ENCODE peak calls at places on chromosomes 2 and 18, in five cellular contexts. U, O, J, P and W are unnamed samples.

GRCh38 chr2:147331790-147332419 is 512.9 kb upstream of the ACVR2A start:
- DNase-seq in J (peak; percentile 79), U (peak; percentile 87), P (peak; percentile 61), O (no peak), W (peak; percentile 90)

GRCh38 chr2:150486539-150487484 is 655 bp downstream of the RND3 start:
- DNase-seq in O (no peak), J (peak; percentile 36), U (peak; percentile 44), P (peak; percentile 69), W (peak; percentile 30)

GRCh38 chr2:109243526-109244425 is 114.8 kb downstream of the SH3RF3 start:
- DNase-seq in P (peak; percentile 34), O (no peak), U (no peak), J (no peak), W (no peak)

GRCh38 chr18:25896956-25897355 is 193.5 kb downstream of the SS18 start:
- DNase-seq in J (no peak), P (no peak), U (no peak), O (no peak), W (no peak)

GRCh38 chr2:147989809-147990403 is 30.6 kb downstream of the ORC4 start:
- DNase-seq in J (peak; percentile 66), P (peak; percentile 78), U (peak; percentile 50), O (no peak), W (peak; percentile 78)

GRCh38 chr2:41966431-41966893 is 81.4 kb upstream of the PKDCC start:
- DNase-seq in U (no peak), J (peak; percentile 96), O (peak; percentile 97), P (peak; percentile 99), W (no peak)

GRCh38 chr2:168632733-168633132 is 169.7 kb upstream of the NOSTRIN start:
- DNase-seq in J (no peak), O (no peak), P (no peak), U (no peak), W (peak; percentile 52)

GRCh38 chr2:30238143-30238800 is 6.9 kb downstream of the LBH start:
- DNase-seq in U (no peak), O (no peak), J (no peak), P (no peak), W (peak; percentile 32)

GRCh38 chr2:138942466-138942865 is 162.3 kb upstream of the NXPH2 start:
- DNase-seq in P (no peak), U (no peak), O (no peak), J (no peak), W (peak; percentile 27)

GRCh38 chr2:7073901-7074300 is 156.7 kb downstream of the RNF144A start:
- DNase-seq in U (no peak), J (no peak), P (no peak), O (no peak), W (no peak)

GRCh38 chr2:55887906-55888625 is 35.5 kb downstream of the EFEMP1 start:
- DNase-seq in O (no peak), P (peak; percentile 90), U (no peak), J (peak; percentile 61), W (no peak)
- H3F3A ChIP-seq in O (peaks cover 3% of the 10 kb centered on the region), P (peaks cover 76% of the 10 kb centered on the region), U (no peaks in the 10 kb centered on the region), J (peaks cover 4% of the 10 kb centered on the region), W (no peaks in the 10 kb centered on the region)

DNA sequence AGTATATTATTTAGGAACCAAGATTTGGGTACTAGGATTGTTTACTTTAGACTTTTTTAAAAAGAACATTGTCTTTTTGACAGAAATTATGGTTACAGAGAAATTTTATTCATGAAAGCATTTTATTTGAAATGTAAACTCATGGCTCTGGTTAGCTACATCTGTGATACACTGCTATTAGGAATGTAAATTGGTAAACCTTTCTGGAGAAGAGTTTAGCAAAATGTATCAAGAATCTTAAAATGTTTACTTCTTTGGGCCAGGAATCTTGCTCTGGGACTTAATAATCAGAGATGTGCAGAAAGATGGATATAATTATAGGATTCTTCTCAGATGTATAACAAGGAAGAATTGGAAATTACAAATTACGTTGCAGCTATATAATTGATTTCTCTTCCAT is 19.7 kb downstream of the MAP3K20 start:
- DNase-seq in J (no peak), U (no peak), O (no peak), P (no peak), W (no peak)
- H3F3A ChIP-seq in J (no peaks in the 10 kb centered on the region), U (no peaks in the 10 kb centered on the region), O (no peaks in the 10 kb centered on the region), P (peaks cover 16% of the 10 kb centered on the region), W (no peaks in the 10 kb centered on the region)

DNA sequence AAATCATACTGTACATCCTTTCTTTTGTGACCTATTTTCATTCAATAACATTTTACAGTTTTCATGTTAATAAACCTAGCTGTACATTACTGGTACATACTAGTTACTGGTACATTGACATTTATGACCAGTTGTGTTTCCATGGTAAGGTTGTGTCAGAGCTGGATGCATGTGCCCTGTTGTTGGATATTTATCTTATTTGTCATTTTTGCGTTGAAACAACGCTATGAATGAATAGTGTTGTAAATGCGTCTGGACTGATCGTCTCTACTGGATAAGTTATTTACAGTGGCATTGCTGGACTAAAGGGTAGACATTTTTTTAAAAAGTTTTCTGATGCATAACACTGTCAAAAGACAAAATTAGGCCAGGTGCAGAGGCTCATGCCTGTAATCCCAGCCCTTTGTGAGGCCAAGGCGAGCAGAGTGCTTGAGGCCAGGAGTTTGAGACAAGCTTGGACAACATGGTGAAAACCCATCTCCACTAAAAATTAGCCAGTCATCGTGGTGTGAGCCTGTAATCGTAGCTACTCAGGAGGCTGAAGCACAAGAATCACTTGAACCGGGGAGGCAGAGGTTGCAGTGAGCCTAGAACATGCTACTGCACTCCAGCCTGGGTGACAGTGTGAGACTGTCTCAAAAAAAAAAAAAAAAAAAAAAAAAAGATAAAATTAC is 40.2 kb downstream of the MCFD2 start:
- DNase-seq in O (no peak), J (no peak), P (no peak), U (no peak), W (no peak)
- H3F3A ChIP-seq in O (peaks cover 26% of the 10 kb centered on the region), J (no peaks in the 10 kb centered on the region), P (peaks cover 56% of the 10 kb centered on the region), U (peaks cover 15% of the 10 kb centered on the region), W (peaks cover 8% of the 10 kb centered on the region)

GRCh38 chr2:10123281-10123680 is 742 bp downstream of the RRM2 start:
- DNase-seq in O (no peak), U (no peak), J (no peak), P (peak; percentile 32), W (no peak)
- H3F3A ChIP-seq in O (peaks cover 73% of the 10 kb centered on the region), U (peaks cover 69% of the 10 kb centered on the region), J (no peaks in the 10 kb centered on the region), P (peaks cover 35% of the 10 kb centered on the region), W (peaks cover 23% of the 10 kb centered on the region)

DNA sequence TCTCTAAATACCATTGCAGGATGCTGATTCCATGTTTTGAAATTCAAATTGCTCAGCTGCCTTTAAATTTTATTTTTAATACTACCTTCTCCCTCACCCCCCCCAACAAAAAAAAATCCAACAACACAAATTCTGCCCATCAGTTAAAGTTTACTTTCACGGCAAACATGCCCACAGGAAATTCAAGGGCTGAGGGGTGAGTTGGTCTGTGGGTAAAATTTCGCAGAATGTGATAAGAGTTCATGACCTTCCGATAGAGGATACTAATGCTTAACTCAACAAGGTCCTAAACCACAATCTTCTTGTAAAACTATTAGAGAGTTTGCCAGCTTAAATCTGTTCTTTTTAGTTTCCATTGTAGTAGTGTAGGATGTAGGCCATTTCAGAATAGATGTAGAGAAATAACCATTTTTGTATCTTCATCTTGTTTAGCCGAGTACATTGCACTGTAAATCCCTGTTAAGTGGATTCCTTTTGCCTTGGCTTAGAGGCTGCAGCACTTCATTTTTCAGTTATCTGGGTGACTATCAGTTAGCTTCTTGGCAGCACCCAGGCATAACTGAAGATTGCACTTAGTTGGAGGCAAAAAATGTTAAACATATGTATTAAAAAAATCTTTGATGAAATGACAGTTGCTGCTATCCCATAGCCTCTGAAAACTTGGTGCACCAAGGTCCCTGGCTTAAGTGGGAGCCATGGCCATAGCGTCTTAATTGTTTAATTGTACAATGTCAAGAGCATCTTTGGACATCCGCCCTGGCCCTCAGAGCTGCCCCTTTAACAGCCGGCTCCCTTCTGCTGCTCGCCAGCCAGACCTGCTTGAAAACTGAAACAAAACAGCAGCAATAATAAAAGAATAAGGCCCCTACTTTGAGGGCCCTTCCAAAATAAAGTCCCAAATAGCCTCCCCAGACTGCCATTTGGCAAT is 232.4 kb downstream of the HAUS1 start:
- DNase-seq in P (no peak), J (no peak), O (no peak), U (no peak), W (no peak)
- H3F3A ChIP-seq in P (no peaks in the 10 kb centered on the region), J (no peaks in the 10 kb centered on the region), O (peaks cover 12% of the 10 kb centered on the region), U (no peaks in the 10 kb centered on the region), W (peaks cover 10% of the 10 kb centered on the region)

GRCh38 chr2:162579986-162580385 is 236.1 kb downstream of the GCA start:
- DNase-seq in U (no peak), J (no peak), O (no peak), P (no peak), W (peak; percentile 9)
- H3F3A ChIP-seq in U (no peaks in the 10 kb centered on the region), J (no peaks in the 10 kb centered on the region), O (no peaks in the 10 kb centered on the region), P (no peaks in the 10 kb centered on the region), W (no peaks in the 10 kb centered on the region)

GRCh38 chr2:75500633-75501032 is 60.1 kb downstream of the EVA1A start:
- DNase-seq in O (no peak), J (peak; percentile 45), U (no peak), P (peak; percentile 60), W (no peak)

GRCh38 chr2:75499534-75499933 is 61.2 kb downstream of the EVA1A start:
- DNase-seq in J (no peak), O (no peak), P (no peak), U (no peak), W (no peak)

GRCh38 chr2:75503048-75503607 is 57.6 kb downstream of the EVA1A start:
- DNase-seq in J (peak; percentile 72), O (peak; percentile 53), P (peak; percentile 85), U (no peak), W (no peak)

GRCh38 chr2:75506131-75506697 is 54.5 kb downstream of the EVA1A start:
- DNase-seq in J (no peak), O (no peak), U (no peak), P (no peak), W (no peak)

GRCh38 chr2:75505012-75505411 is 55.7 kb downstream of the EVA1A start:
- DNase-seq in U (no peak), P (no peak), O (no peak), J (no peak), W (no peak)
- H3F3A ChIP-seq in U (no peaks in the 10 kb centered on the region), P (peaks cover 48% of the 10 kb centered on the region), O (no peaks in the 10 kb centered on the region), J (no peaks in the 10 kb centered on the region), W (no peaks in the 10 kb centered on the region)

GRCh38 chr18:54217624-54218023 is 6.8 kb downstream of the MBD2 start:
- DNase-seq in O (no peak), P (no peak), U (no peak), J (no peak), W (no peak)

GRCh38 chr18:54220406-54220805 is 4.1 kb downstream of the MBD2 start:
- DNase-seq in O (no peak), P (no peak), J (no peak), U (no peak), W (no peak)

GRCh38 chr18:54215069-54215468 is 9.4 kb downstream of the MBD2 start:
- DNase-seq in O (no peak), J (no peak), U (no peak), P (peak; percentile 64), W (no peak)

GRCh38 chr18:54222922-54223567 is 1.4 kb downstream of the MBD2 start:
- DNase-seq in P (no peak), J (no peak), U (peak; percentile 89), O (no peak), W (no peak)

GRCh38 chr18:54218299-54218698 is 6.2 kb downstream of the MBD2 start:
- DNase-seq in P (no peak), O (no peak), J (no peak), U (no peak), W (no peak)
- H3F3A ChIP-seq in P (peaks cover 15% of the 10 kb centered on the region), O (peaks cover 8% of the 10 kb centered on the region), J (no peaks in the 10 kb centered on the region), U (peaks cover 12% of the 10 kb centered on the region), W (no peaks in the 10 kb centered on the region)